ENCODE peak calls at places on chromosomes 5 and 9, in six cellular contexts. One of them, this sample, is unnamed.

GRCh38 chr9:128088253-128088945 is 20.4 kb downstream of the SLC25A25 start:
- DNase-seq in heart right ventricle: no peak
- DNase-seq in HCT116: no peak
- DNase-seq in tibial artery: no peak
- DNase-seq in transverse colon: no peak
- DNase-seq in astrocyte: no peak
- DNase-seq in this sample: no peak

GRCh38 chr9:36716496-36716895 is 143.8 kb downstream of the MELK start:
- DNase-seq in heart right ventricle: no peak
- DNase-seq in HCT116: no peak
- DNase-seq in tibial artery: no peak
- DNase-seq in transverse colon: no peak
- DNase-seq in astrocyte: peak; percentile 14
- DNase-seq in this sample: no peak

GRCh38 chr9:93161801-93162635 is 21.9 kb upstream of the WNK2 start:
- DNase-seq in heart right ventricle: peak; percentile 51
- DNase-seq in HCT116: no peak
- DNase-seq in tibial artery: no peak
- DNase-seq in transverse colon: no peak
- DNase-seq in astrocyte: peak; percentile 46
- DNase-seq in this sample: no peak

GRCh38 chr5:100517301-100517974 is 17.7 kb upstream of the FAM174A start:
- DNase-seq in heart right ventricle: no peak
- DNase-seq in HCT116: no peak
- DNase-seq in tibial artery: no peak
- DNase-seq in transverse colon: peak; percentile 63
- DNase-seq in astrocyte: no peak
- DNase-seq in this sample: no peak

GRCh38 chr9:113350937-113351336 is 1.6 kb downstream of the BSPRY start:
- DNase-seq in heart right ventricle: no peak
- DNase-seq in HCT116: no peak
- DNase-seq in tibial artery: no peak
- DNase-seq in transverse colon: no peak
- DNase-seq in astrocyte: no peak
- DNase-seq in this sample: no peak

GRCh38 chr9:112505607-112506006 is 19.0 kb downstream of the KIAA1958 start:
- DNase-seq in heart right ventricle: no peak
- DNase-seq in HCT116: no peak
- DNase-seq in tibial artery: no peak
- DNase-seq in transverse colon: peak; percentile 17
- DNase-seq in astrocyte: no peak
- DNase-seq in this sample: no peak

GRCh38 chr9:124863371-124863831 is 1.5 kb downstream of the ARPC5L start:
- DNase-seq in heart right ventricle: no peak
- DNase-seq in HCT116: no peak
- DNase-seq in tibial artery: no peak
- DNase-seq in transverse colon: no peak
- DNase-seq in astrocyte: no peak
- DNase-seq in this sample: peak; percentile 42

GRCh38 chr9:72864327-72864726 is 88.5 kb downstream of the ALDH1A1 start:
- DNase-seq in heart right ventricle: no peak
- DNase-seq in HCT116: no peak
- DNase-seq in tibial artery: no peak
- DNase-seq in transverse colon: no peak
- DNase-seq in astrocyte: no peak
- DNase-seq in this sample: no peak

GRCh38 chr5:76455531-76456132 is 52.5 kb downstream of the IQGAP2 start:
- DNase-seq in heart right ventricle: no peak
- DNase-seq in HCT116: no peak
- DNase-seq in tibial artery: no peak
- DNase-seq in transverse colon: no peak
- DNase-seq in astrocyte: no peak
- DNase-seq in this sample: no peak

GRCh38 chr9:101307041-101307440 is 77.8 kb downstream of the BAAT start:
- DNase-seq in heart right ventricle: no peak
- DNase-seq in HCT116: no peak
- DNase-seq in tibial artery: no peak
- DNase-seq in transverse colon: no peak
- DNase-seq in astrocyte: peak; percentile 2
- DNase-seq in this sample: no peak

GRCh38 chr9:111833941-111834340 is 39.2 kb upstream of the SHOC1 start:
- DNase-seq in heart right ventricle: no peak
- DNase-seq in HCT116: no peak
- DNase-seq in tibial artery: no peak
- DNase-seq in transverse colon: no peak
- DNase-seq in astrocyte: peak; percentile 59
- DNase-seq in this sample: no peak

GRCh38 chr5:137619191-137619870 is 116.6 kb downstream of the KLHL3 start:
- DNase-seq in heart right ventricle: peak; percentile 75
- DNase-seq in HCT116: no peak
- DNase-seq in tibial artery: peak; percentile 85
- DNase-seq in transverse colon: no peak
- DNase-seq in astrocyte: peak; percentile 95
- DNase-seq in this sample: no peak

GRCh38 chr5:131980696-131981095 is 30.8 kb downstream of the ACSL6 start:
- DNase-seq in heart right ventricle: no peak
- DNase-seq in HCT116: no peak
- DNase-seq in tibial artery: no peak
- DNase-seq in transverse colon: no peak
- DNase-seq in astrocyte: no peak
- DNase-seq in this sample: no peak

GRCh38 chr9:27532046-27532445 is 2.4 kb upstream of the MOB3B start:
- DNase-seq in heart right ventricle: no peak
- DNase-seq in HCT116: no peak
- DNase-seq in tibial artery: no peak
- DNase-seq in transverse colon: no peak
- DNase-seq in astrocyte: no peak
- DNase-seq in this sample: no peak

GRCh38 chr9:91946196-91946595 is 3.8 kb downstream of the ROR2 start:
- DNase-seq in heart right ventricle: no peak
- DNase-seq in HCT116: no peak
- DNase-seq in tibial artery: no peak
- DNase-seq in transverse colon: no peak
- DNase-seq in astrocyte: no peak
- DNase-seq in this sample: no peak

GRCh38 chr5:72649449-72649848 is 142.2 kb upstream of the ZNF366 start:
- DNase-seq in heart right ventricle: no peak
- DNase-seq in HCT116: no peak
- DNase-seq in tibial artery: no peak
- DNase-seq in transverse colon: no peak
- DNase-seq in astrocyte: peak; percentile 51
- DNase-seq in this sample: no peak

GRCh38 chr5:40860711-40861110 is 19.5 kb downstream of the CARD6 start:
- DNase-seq in heart right ventricle: no peak
- DNase-seq in HCT116: no peak
- DNase-seq in tibial artery: no peak
- DNase-seq in transverse colon: no peak
- DNase-seq in astrocyte: no peak
- DNase-seq in this sample: no peak

GRCh38 chr5:1203311-1203967 is 2.0 kb downstream of the SLC6A19 start:
- DNase-seq in heart right ventricle: no peak
- DNase-seq in HCT116: no peak
- DNase-seq in tibial artery: no peak
- DNase-seq in transverse colon: no peak
- DNase-seq in astrocyte: no peak
- DNase-seq in this sample: peak; percentile 68

GRCh38 chr5:98333921-98334320 is 439.5 kb upstream of the RGMB start:
- DNase-seq in heart right ventricle: no peak
- DNase-seq in HCT116: no peak
- DNase-seq in tibial artery: no peak
- DNase-seq in transverse colon: no peak
- DNase-seq in astrocyte: no peak
- DNase-seq in this sample: no peak

GRCh38 chr9:22731786-22732185 is 285.2 kb downstream of the DMRTA1 start:
- DNase-seq in heart right ventricle: no peak
- DNase-seq in HCT116: no peak
- DNase-seq in tibial artery: no peak
- DNase-seq in transverse colon: no peak
- DNase-seq in astrocyte: no peak
- DNase-seq in this sample: no peak

GRCh38 chr5:31280210-31280609 is 86.7 kb downstream of the CDH6 start:
- DNase-seq in heart right ventricle: no peak
- DNase-seq in HCT116: no peak
- DNase-seq in tibial artery: no peak
- DNase-seq in transverse colon: no peak
- DNase-seq in astrocyte: peak; percentile 67
- DNase-seq in this sample: no peak

GRCh38 chr5:38607930-38608545 is 51.6 kb upstream of the LIFR start:
- DNase-seq in heart right ventricle: no peak
- DNase-seq in HCT116: no peak
- DNase-seq in tibial artery: no peak
- DNase-seq in transverse colon: no peak
- DNase-seq in astrocyte: peak; percentile 89
- DNase-seq in this sample: no peak

GRCh38 chr5:72036951-72037350 is 70.3 kb upstream of the MAP1B start:
- DNase-seq in heart right ventricle: no peak
- DNase-seq in HCT116: no peak
- DNase-seq in tibial artery: no peak
- DNase-seq in transverse colon: no peak
- DNase-seq in astrocyte: peak; percentile 20
- DNase-seq in this sample: no peak

DNA sequence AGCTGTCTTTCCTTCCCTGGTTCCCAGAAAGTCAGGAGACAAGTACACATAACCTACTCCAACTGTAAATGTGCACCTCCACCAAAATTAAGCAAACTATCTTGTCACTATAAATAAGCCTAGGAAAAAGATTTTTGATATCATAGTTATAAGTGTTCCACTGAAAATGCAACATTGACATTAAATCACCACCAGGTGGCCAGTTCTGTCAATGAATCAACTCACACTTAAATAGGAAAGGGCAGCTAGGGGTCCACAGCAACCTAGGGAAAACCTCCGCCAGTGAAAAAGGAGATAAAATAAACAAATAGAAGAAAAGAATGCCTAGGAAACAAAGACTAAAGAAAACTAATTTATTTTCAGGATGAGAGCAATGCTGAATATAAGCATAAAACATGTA is 243.0 kb upstream of the PTPRD start:
- DNase-seq in heart right ventricle: no peak
- DNase-seq in HCT116: no peak
- DNase-seq in tibial artery: no peak
- DNase-seq in transverse colon: no peak
- DNase-seq in astrocyte: no peak
- DNase-seq in this sample: no peak
- TF ChIP-seq CTCF in heart right ventricle: no peak
- TF ChIP-seq CTCF in HCT116: no peak
- TF ChIP-seq CTCF in tibial artery: no peak
- TF ChIP-seq CTCF in transverse colon: no peak
- TF ChIP-seq CTCF in astrocyte: peak; percentile 31
- TF ChIP-seq CTCF in this sample: no peak

GRCh38 chr5:37005946-37006540 is 129.5 kb downstream of the NIPBL start:
- DNase-seq in heart right ventricle: no peak
- DNase-seq in HCT116: peak; percentile 7
- DNase-seq in tibial artery: no peak
- DNase-seq in transverse colon: no peak
- DNase-seq in astrocyte: peak; percentile 6
- DNase-seq in this sample: no peak
- H3K36me3 ChIP-seq in heart right ventricle: no peaks in the 10 kb centered on the region
- H3K36me3 ChIP-seq in HCT116: peaks cover 33% of the 10 kb centered on the region
- H3K36me3 ChIP-seq in tibial artery: peaks cover 72% of the 10 kb centered on the region
- H3K36me3 ChIP-seq in transverse colon: peaks cover 65% of the 10 kb centered on the region
- H3K36me3 ChIP-seq in astrocyte: peaks cover 23% of the 10 kb centered on the region
- H3K36me3 ChIP-seq in this sample: peaks cover 55% of the 10 kb centered on the region

GRCh38 chr5:87298687-87299362 is 31.1 kb downstream of the RASA1 start:
- DNase-seq in heart right ventricle: no peak
- DNase-seq in HCT116: no peak
- DNase-seq in tibial artery: no peak
- DNase-seq in transverse colon: no peak
- DNase-seq in astrocyte: no peak
- DNase-seq in this sample: no peak
- H3K4me1 ChIP-seq in heart right ventricle: peaks cover 3% of the 10 kb centered on the region
- H3K4me1 ChIP-seq in HCT116: peaks cover 55% of the 10 kb centered on the region
- H3K4me1 ChIP-seq in tibial artery: no peaks in the 10 kb centered on the region
- H3K4me1 ChIP-seq in transverse colon: peaks cover 18% of the 10 kb centered on the region
- H3K4me1 ChIP-seq in astrocyte: peaks cover 55% of the 10 kb centered on the region
- H3K4me1 ChIP-seq in this sample: peaks cover 4% of the 10 kb centered on the region

GRCh38 chr5:136211282-136211681 is 18.3 kb upstream of the SMIM32 start:
- DNase-seq in heart right ventricle: no peak
- DNase-seq in HCT116: no peak
- DNase-seq in tibial artery: no peak
- DNase-seq in transverse colon: no peak
- DNase-seq in astrocyte: no peak
- DNase-seq in this sample: no peak

GRCh38 chr5:136212252-136212721 is 19.3 kb upstream of the SMIM32 start:
- DNase-seq in heart right ventricle: peak; percentile 32
- DNase-seq in HCT116: peak; percentile 24
- DNase-seq in tibial artery: no peak
- DNase-seq in transverse colon: peak; percentile 67
- DNase-seq in astrocyte: peak; percentile 12
- DNase-seq in this sample: peak; percentile 63

GRCh38 chr5:136213919-136214493 is 21.0 kb upstream of the SMIM32 start:
- DNase-seq in heart right ventricle: no peak
- DNase-seq in HCT116: no peak
- DNase-seq in tibial artery: no peak
- DNase-seq in transverse colon: no peak
- DNase-seq in astrocyte: no peak
- DNase-seq in this sample: no peak

GRCh38 chr5:136215812-136216211 is 22.9 kb upstream of the SMIM32 start:
- DNase-seq in heart right ventricle: no peak
- DNase-seq in HCT116: no peak
- DNase-seq in tibial artery: no peak
- DNase-seq in transverse colon: no peak
- DNase-seq in astrocyte: no peak
- DNase-seq in this sample: no peak

DNA sequence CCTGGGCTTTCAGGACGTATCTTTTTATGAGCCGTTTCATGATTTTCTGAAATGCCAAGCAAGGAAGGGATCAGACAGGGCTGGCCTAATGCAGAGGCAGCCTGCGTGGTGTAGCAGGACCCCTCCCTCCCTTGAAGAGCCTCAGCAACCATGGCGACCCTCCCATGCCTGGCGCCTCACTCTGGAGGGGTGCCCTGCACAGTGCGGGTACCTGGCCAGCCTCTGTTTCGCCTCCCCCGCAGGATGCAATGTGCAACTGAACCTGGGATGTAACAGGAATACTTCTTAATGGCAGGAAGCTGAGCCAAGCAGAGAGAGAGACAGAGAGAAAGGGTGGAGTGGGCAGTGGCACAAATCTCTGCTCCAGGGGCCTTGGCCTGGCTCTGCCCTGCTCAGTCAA is 23.3 kb upstream of the SMIM32 start:
- DNase-seq in heart right ventricle: no peak
- DNase-seq in HCT116: no peak
- DNase-seq in tibial artery: no peak
- DNase-seq in transverse colon: no peak
- DNase-seq in astrocyte: no peak
- DNase-seq in this sample: no peak
- TF ChIP-seq CTCF in heart right ventricle: no peak
- TF ChIP-seq CTCF in HCT116: peak; percentile 16
- TF ChIP-seq CTCF in tibial artery: no peak
- TF ChIP-seq CTCF in transverse colon: no peak
- TF ChIP-seq CTCF in astrocyte: no peak
- TF ChIP-seq CTCF in this sample: no peak

GRCh38 chr5:134763221-134763620 is 4.6 kb downstream of the DDX46 start:
- DNase-seq in heart right ventricle: no peak
- DNase-seq in HCT116: no peak
- DNase-seq in tibial artery: no peak
- DNase-seq in transverse colon: no peak
- DNase-seq in astrocyte: no peak
- DNase-seq in this sample: no peak
- H3K36me3 ChIP-seq in heart right ventricle: no peaks in the 10 kb centered on the region
- H3K36me3 ChIP-seq in HCT116: peaks cover 28% of the 10 kb centered on the region
- H3K36me3 ChIP-seq in tibial artery: peaks cover 47% of the 10 kb centered on the region
- H3K36me3 ChIP-seq in transverse colon: peaks cover 38% of the 10 kb centered on the region
- H3K36me3 ChIP-seq in astrocyte: peaks cover 11% of the 10 kb centered on the region
- H3K36me3 ChIP-seq in this sample: peaks cover 4% of the 10 kb centered on the region